ENCODE peak calls at places on chromosomes 7 and 10, in four cellular contexts. D, T, S and U are unnamed samples.

GRCh38 chr7:101941481-101942383 is 124.3 kb downstream of the CUX1 start:
- DNase-seq in S (no peak), T (peak; percentile 74), D (no peak), U (peak; percentile 78)

GRCh38 chr7:106216517-106217088 is 68.2 kb downstream of the NAMPT start:
- DNase-seq in D (no peak), S (peak; percentile 55), T (peak; percentile 91), U (peak; percentile 98)

GRCh38 chr10:124756156-124756555 is 12.0 kb upstream of the FAM53B start:
- DNase-seq in T (no peak), S (no peak), D (no peak), U (no peak)

GRCh38 chr7:27106181-27106905 is 3.9 kb upstream of the HOXA2 start:
- DNase-seq in T (no peak), S (no peak), D (no peak), U (no peak)

GRCh38 chr10:7525314-7526016 is 114.6 kb upstream of the SFMBT2 start:
- DNase-seq in S (peak; percentile 78), T (peak; percentile 51), D (peak; percentile 71), U (peak; percentile 62)

GRCh38 chr7:23811540-23811939 is 101.5 kb downstream of the STK31 start:
- DNase-seq in D (peak; percentile 10), S (peak; percentile 18), T (peak; percentile 13), U (no peak)

GRCh38 chr7:26441640-26442277 is 150.1 kb downstream of the SNX10 start:
- DNase-seq in T (no peak), S (no peak), D (no peak), U (no peak)

GRCh38 chr7:155456517-155456771 is 1.5 kb upstream of the EN2 start:
- DNase-seq in D (no peak), T (no peak), S (no peak), U (no peak)

GRCh38 chr10:85148693-85149640 is 820.6 kb downstream of the CCSER2 start:
- DNase-seq in T (no peak), S (no peak), D (no peak), U (no peak)

GRCh38 chr7:79182283-79182682 is 271.2 kb downstream of the MAGI2 start:
- DNase-seq in T (no peak), S (no peak), D (no peak), U (no peak)

GRCh38 chr7:17646181-17646956 is 293.9 kb downstream of the SNX13 start:
- DNase-seq in T (no peak), S (no peak), D (no peak), U (peak; percentile 69)

GRCh38 chr10:110354322-110354766 is 49.6 kb upstream of the SMNDC1 start:
- DNase-seq in D (peak; percentile 41), S (peak; percentile 54), T (peak; percentile 85), U (peak; percentile 82)

GRCh38 chr10:99232357-99232999 is 3.2 kb downstream of the HPSE2 start:
- DNase-seq in D (no peak), S (no peak), T (no peak), U (no peak)

GRCh38 chr10:22017283-22018020 is 13.9 kb upstream of the DNAJC1 start:
- DNase-seq in S (peak; percentile 39), T (no peak), D (no peak), U (no peak)

DNA sequence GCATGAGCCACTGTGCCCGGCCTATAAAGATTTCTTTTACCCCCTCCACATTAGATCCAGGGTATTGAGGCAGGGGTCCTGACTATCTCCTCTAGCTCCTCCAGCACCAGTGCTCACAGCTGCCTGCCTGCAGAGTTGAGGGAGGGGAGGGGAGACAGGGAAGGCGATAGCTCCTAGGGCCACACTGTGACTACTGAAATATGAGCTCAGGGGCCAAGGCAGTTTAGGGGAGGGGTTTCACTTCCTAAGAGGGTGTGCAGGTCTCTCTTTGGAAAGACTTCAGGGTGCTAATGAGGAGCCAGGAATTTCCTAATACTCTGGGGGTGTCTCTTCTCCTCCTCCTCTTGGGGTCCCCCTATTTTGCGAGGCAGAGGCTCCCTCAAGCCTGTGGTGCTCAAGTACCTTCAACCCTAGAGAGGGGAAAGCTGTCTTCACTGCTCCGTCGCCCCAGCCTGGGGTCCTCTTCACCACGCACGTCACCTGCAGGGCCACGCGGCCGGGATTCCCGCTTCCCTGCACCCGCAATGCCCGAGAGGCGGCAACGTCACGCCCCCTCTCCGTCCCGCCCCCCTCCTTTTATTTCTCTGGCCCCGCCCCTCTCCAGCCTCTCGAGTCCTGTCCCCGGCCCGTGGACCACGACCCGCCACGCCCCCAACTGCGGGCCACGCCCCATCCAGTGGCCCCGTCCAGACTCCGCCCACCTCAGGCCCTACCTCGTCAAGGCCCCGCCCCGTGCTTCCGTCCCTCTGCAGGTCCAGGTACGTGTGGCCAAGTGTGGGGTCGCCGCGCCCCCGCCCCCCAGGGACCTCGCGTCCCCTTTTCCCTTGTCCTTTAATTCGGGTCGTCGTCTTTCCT is 69.5 kb upstream of the BAIAP2L1 start:
- DNase-seq in S (peak; percentile 100), D (no peak), T (no peak), U (no peak)
- TF ChIP-seq TCF7L2 in S (no peak), D (no peak), T (no peak), U (no peak)

GRCh38 chr7:91898240-91898992 is 17.9 kb upstream of the MTERF1 start:
- DNase-seq in S (no peak), T (no peak), D (no peak), U (no peak)
- TF ChIP-seq CTCF in S (no peak), T (no peak), D (no peak), U (no peak)

DNA sequence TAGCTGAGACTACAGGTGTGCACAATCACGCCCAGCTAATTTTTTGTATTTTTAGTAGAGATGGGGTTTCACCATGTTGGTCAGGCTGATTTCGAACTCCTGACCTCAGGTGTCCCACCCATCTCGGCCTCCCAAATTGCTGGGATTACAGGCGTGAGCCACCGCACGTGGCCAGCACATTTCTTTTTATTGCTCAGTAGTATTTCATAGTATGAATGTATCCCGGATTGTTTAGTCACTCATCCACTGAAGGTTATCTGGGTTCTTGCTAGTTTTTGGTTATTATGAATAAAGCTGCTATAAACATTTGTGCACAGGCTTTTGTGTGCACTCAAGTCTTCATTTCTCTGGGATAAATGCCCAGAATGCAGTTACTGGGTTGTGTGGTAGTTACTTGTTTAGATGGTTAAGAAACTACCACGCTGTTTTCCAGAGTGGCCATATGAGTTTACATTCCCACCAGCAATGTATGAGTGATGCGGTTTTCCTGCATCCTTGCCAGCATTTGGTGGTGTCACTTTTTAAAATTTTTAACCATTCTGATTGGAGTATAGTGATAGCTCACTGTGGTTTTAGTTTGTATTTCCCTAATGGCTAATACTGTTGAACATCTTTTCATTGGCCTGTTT is 275.8 kb upstream of the LYZL1 start:
- DNase-seq in D (no peak), S (no peak), T (no peak), U (no peak)
- TF ChIP-seq TCF7L2 in D (no peak), S (no peak), T (no peak), U (no peak)

GRCh38 chr7:39451901-39452300 is 114.3 kb upstream of the YAE1 start:
- DNase-seq in D (no peak), S (no peak), T (no peak), U (no peak)
- TF ChIP-seq CTCF in D (no peak), S (no peak), T (no peak), U (no peak)

GRCh38 chr10:122863216-122863615 is 16.2 kb downstream of the FAM24B start:
- DNase-seq in D (no peak), T (no peak), S (no peak), U (no peak)

GRCh38 chr10:122863796-122864592 is 15.4 kb downstream of the FAM24B start:
- DNase-seq in D (no peak), S (no peak), T (no peak), U (no peak)

GRCh38 chr10:122861724-122862161 is 16.1 kb upstream of the CUZD1 start:
- DNase-seq in T (no peak), D (no peak), S (no peak), U (no peak)

GRCh38 chr10:122859527-122859926 is 13.9 kb upstream of the CUZD1 start:
- DNase-seq in S (no peak), D (no peak), T (no peak), U (no peak)

DNA sequence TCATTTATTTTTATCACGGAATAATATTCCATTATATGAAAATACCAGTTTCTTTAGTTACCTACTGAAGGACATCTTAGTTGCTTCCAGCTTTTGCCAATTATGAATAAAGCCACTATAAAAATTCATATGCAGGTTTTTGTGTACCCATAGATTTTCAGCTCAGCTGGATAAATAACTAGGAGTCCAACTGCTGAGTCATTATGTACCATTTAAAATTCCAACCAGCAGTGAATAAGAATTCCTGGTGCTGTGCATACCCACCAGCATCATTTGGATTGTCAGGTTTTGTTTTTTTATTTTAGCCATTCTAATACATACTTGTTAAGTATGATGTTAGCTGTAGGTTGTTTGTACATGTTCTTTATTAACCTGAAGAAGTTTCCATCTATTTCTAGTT is 14.5 kb downstream of the FAM24B start:
- DNase-seq in T (no peak), S (no peak), D (no peak), U (no peak)
- TF ChIP-seq TCF7L2 in T (no peak), S (no peak), D (no peak), U (no peak)